ENCODE peak calls at places on chromosomes 12 and 14, in six cellular contexts. H is fibroblast of villous mesenchyme, L is PC-3, Y is NB4, A is neural progenitor cell, F is BJ. G is an unnamed sample.

GRCh38 chr14:105878125-105878524 is 351.7 kb downstream of the TMEM121 start:
- DNase-seq in H (no peak), L (no peak), Y (no peak), A (no peak), F (no peak), G (no peak)

GRCh38 chr14:21268612-21269251 is 510 bp downstream of the HNRNPC start:
- DNase-seq in H (peak; percentile 78), L (peak; percentile 43), Y (peak; percentile 76), A (peak; percentile 71), F (no peak), G (peak; percentile 28)

GRCh38 chr12:105945935-105946334 is 192.8 kb downstream of the NUAK1 start:
- DNase-seq in H (no peak), L (no peak), Y (no peak), A (no peak), F (no peak), G (peak; percentile 29)

GRCh38 chr14:56491299-56492285 is 88.0 kb upstream of the TMEM260 start:
- DNase-seq in H (peak; percentile 48), L (peak; percentile 87), Y (peak; percentile 57), A (peak; percentile 91), F (no peak), G (peak; percentile 25)

GRCh38 chr14:28767851-28768548 is 1.4 kb downstream of the FOXG1 start:
- DNase-seq in H (no peak), L (no peak), Y (no peak), A (peak; percentile 78), F (no peak), G (no peak)

GRCh38 chr14:84312551-84312950 is 1217.4 kb upstream of the FLRT2 start:
- DNase-seq in H (no peak), L (no peak), Y (no peak), A (no peak), F (no peak), G (no peak)

GRCh38 chr12:75738486-75738885 is 227.1 kb upstream of the KRR1 start:
- DNase-seq in H (peak; percentile 48), L (no peak), Y (no peak), A (no peak), F (no peak), G (no peak)

GRCh38 chr14:99756796-99757195 is 36.4 kb upstream of the EML1 start:
- DNase-seq in H (no peak), L (peak; percentile 19), Y (no peak), A (no peak), F (no peak), G (no peak)

GRCh38 chr12:11650279-11650696 is 814 bp downstream of the ETV6 start:
- DNase-seq in H (no peak), L (no peak), Y (peak; percentile 74), A (peak; percentile 79), F (no peak), G (no peak)

DNA sequence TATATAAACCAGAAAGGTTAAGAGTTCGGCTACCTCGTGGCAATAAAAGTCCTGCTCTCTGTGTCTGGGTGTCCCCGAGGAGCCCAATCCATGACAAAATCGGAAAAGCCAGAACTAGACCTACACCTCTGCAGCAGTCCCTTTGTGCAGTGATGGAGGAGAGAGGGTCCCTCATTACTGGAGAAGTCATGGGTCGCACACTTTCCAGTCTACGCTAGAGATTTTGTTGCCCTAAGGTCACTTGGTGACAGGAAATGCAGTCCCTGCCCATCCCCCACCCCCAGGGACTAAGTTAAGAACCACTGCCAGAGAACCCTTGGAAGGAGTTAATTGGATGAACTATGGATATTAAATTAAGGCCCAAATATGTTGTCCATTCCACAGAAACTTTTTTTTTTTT is 104.4 kb upstream of the ATF7IP start:
- DNase-seq in H (no peak), L (no peak), Y (no peak), A (no peak), F (no peak), G (no peak)
- H3K4me3 ChIP-seq in H (no peak overlapping the region), L (no peak overlapping the region), Y (no peak overlapping the region), A (no peak overlapping the region), F (no peak overlapping the region), G (no peak overlapping the region)

DNA sequence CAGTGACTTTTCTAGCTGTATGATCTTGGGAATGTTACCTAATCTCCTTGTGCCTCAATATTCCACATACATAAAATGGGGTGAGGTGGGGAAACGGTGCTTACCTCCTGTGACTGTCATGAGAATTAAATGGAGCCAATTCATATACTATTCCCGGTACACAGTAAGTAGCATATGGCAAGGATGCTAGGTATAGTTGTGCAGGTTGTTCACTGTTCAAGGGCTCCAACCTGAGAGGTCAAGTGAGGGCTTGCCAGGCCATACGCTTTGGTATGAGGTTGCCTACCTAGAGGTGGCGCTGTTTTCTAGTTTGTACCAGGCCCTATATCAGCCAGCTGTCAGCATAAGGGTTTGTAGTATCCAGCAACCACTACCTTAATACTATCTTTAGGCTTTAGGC is 3.6 kb upstream of the BATF start:
- DNase-seq in H (peak; percentile 39), L (peak; percentile 41), Y (peak; percentile 71), A (peak; percentile 66), F (no peak), G (no peak)
- TF ChIP-seq CTCF in H (peak; percentile 58), L (peak; percentile 60), Y (peak; percentile 58), A (peak; percentile 60), F (peak; percentile 15), G (peak; percentile 22)

DNA sequence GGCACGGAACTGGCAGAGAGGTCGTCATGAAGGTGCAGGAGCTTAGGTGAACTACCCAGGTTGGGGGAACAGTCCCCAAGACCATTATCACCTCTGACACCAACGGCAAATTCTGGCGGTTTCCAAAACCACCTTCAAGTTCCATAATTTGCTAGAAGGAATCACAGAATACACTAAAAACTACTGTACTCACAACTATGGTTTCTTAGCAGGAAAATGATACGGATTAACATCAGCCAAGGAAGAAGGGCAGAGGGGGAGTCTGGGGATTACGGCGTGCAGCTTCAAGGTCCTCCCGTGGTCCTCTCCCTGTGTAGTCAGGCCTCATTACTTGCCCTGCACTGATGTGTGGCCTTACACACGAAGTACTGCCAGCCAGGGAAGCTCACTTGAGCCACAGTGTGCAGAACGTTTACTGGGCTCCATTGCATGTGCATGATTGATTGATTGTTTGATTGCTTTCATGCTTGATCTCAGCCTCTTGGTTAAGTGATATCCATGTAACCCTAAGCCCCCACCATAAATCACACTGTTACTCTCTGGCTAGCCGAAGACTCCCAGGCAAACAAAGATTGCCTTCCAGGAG is 813 bp upstream of the STX2 start:
- DNase-seq in H (no peak), L (no peak), Y (no peak), A (no peak), F (no peak), G (no peak)
- H3K4me3 ChIP-seq in H (peak overlapping the region; percentile 46), L (peak overlapping the region; percentile 61), Y (peak overlapping the region; percentile 65), A (peak overlapping the region; percentile 23), F (peak overlapping the region; percentile 41), G (no peak overlapping the region)

DNA sequence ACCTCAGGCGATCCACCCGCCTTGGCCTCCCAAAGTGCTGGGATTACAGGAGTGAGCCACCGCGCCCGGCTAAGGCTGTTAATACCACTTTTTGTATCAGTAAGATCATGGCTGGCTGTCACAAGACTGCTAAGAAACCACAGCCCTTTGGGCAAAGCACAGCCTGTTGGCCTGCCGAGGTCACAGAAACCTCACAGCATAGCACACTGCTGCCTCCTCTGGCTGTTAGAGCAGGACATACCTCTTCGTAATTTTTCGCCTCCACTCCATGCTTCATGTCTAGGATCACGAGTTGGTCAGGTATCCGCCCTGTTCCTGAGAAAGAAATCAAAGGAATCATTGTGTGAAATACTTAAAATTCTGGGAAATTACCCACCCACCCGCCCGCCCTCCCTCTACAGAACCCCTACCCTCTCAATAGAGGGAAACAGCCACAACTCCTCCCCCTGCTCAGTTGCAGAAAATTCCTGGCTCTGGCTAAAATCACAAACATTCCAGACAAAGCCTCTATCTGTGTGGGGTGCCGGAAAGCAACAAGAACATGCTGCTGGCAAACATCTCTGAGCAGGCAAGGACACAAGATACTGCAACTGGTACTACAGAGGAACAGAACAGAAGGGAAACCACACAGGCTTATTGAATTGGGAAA is 20.7 kb upstream of the NEK9 start:
- DNase-seq in H (peak; percentile 98), L (no peak), Y (peak; percentile 58), A (peak; percentile 72), F (no peak), G (no peak)
- TF ChIP-seq CTCF in H (peak; percentile 66), L (peak; percentile 15), Y (peak; percentile 17), A (peak; percentile 49), F (peak; percentile 63), G (peak; percentile 41)

GRCh38 chr14:50534998-50535397 is 2.6 kb upstream of the MAP4K5 start:
- DNase-seq in H (no peak), L (no peak), Y (no peak), A (no peak), F (no peak), G (no peak)
- H3K4me3 ChIP-seq in H (no peak overlapping the region), L (no peak overlapping the region), Y (no peak overlapping the region), A (no peak overlapping the region), F (no peak overlapping the region), G (no peak overlapping the region)

GRCh38 chr12:51234533-51234932 is 4.1 kb upstream of the DAZAP2 start:
- DNase-seq in H (no peak), L (no peak), Y (no peak), A (no peak), F (no peak), G (no peak)
- TF ChIP-seq CTCF in H (no peak), L (no peak), Y (no peak), A (no peak), F (no peak), G (no peak)

GRCh38 chr12:65279387-65280112 is 1.1 kb downstream of the MSRB3 start:
- DNase-seq in H (no peak), L (no peak), Y (no peak), A (no peak), F (no peak), G (no peak)
- H3K4me3 ChIP-seq in H (peak overlapping the region; percentile 93), L (peak overlapping the region; percentile 91), Y (peak overlapping the region; percentile 84), A (peak overlapping the region; percentile 61), F (peak overlapping the region; percentile 95), G (peak overlapping the region; percentile 97)

DNA sequence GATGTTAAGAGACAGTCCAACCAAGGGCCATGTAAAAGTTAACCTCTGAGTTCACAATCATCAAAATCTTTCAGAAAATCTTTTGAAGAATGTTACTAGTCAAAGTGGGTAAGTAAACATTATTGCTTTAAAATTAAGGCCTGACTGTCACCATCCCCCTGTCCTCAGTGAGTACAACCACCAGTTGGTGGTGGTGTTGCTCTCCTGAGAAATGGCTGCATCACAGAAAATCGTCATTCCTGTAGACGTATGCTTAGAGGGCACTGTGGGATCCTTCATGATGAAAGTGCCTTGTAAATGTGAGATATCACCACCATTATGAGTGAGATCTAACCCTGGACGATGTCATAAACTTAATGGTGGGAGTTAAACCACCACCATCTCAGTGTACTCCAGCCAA is 451.2 kb downstream of the RPS29 start:
- DNase-seq in H (no peak), L (peak; percentile 15), Y (peak; percentile 12), A (peak; percentile 29), F (no peak), G (no peak)
- TF ChIP-seq CTCF in H (no peak), L (no peak), Y (peak; percentile 1), A (peak; percentile 40), F (no peak), G (no peak)